ENCODE peak calls at places on chromosomes 4 and X, in five cellular contexts. One of them, this sample, is unnamed.

GRCh38 chr4:154719087-154719486 is 24.7 kb upstream of the LRAT start:
- DNase-seq in GM12878: no peak
- DNase-seq in K562: no peak
- DNase-seq in HepG2: no peak
- DNase-seq in A549: no peak
- DNase-seq in this sample: no peak

GRCh38 chr4:110641218-110641617 is 18.3 kb upstream of the PITX2 start:
- DNase-seq in K562: no peak
- DNase-seq in HepG2: no peak
- DNase-seq in GM12878: no peak
- DNase-seq in A549: no peak
- DNase-seq in this sample: no peak

GRCh38 chrX:143788265-143788664 is 67.7 kb upstream of the SPANXN2 start:
- DNase-seq in A549: no peak
- DNase-seq in HepG2: no peak
- DNase-seq in GM12878: no peak
- DNase-seq in K562: peak; percentile 1
- DNase-seq in this sample: no peak

GRCh38 chrX:153032397-153033118 is 23.7 kb upstream of the PNMA3 start:
- DNase-seq in K562: peak; percentile 75
- DNase-seq in A549: peak; percentile 77
- DNase-seq in GM12878: no peak
- DNase-seq in HepG2: peak; percentile 21
- DNase-seq in this sample: peak; percentile 56

GRCh38 chrX:27890611-27891010 is 82.8 kb downstream of the MAGEB10 start:
- DNase-seq in HepG2: no peak
- DNase-seq in A549: peak; percentile 6
- DNase-seq in K562: no peak
- DNase-seq in GM12878: no peak
- DNase-seq in this sample: peak; percentile 80

GRCh38 chr4:134001057-134001456 is 200.5 kb downstream of the PABPC4L start:
- DNase-seq in GM12878: no peak
- DNase-seq in K562: no peak
- DNase-seq in HepG2: no peak
- DNase-seq in A549: no peak
- DNase-seq in this sample: no peak

GRCh38 chr4:162841769-162842168 is 324.9 kb downstream of the NAF1 start:
- DNase-seq in A549: no peak
- DNase-seq in GM12878: no peak
- DNase-seq in HepG2: no peak
- DNase-seq in K562: no peak
- DNase-seq in this sample: no peak

GRCh38 chr4:46781434-46782092 is 127.5 kb downstream of the COX7B2 start:
- DNase-seq in A549: no peak
- DNase-seq in GM12878: no peak
- DNase-seq in HepG2: no peak
- DNase-seq in K562: no peak
- DNase-seq in this sample: no peak

GRCh38 chr4:84956014-84956413 is 10.5 kb downstream of the WDFY3 start:
- DNase-seq in GM12878: no peak
- DNase-seq in K562: no peak
- DNase-seq in HepG2: no peak
- DNase-seq in A549: no peak
- DNase-seq in this sample: no peak

GRCh38 chr4:140046573-140046972 is 107.4 kb downstream of the MAML3 start:
- DNase-seq in HepG2: no peak
- DNase-seq in GM12878: no peak
- DNase-seq in A549: no peak
- DNase-seq in K562: no peak
- DNase-seq in this sample: peak; percentile 16

GRCh38 chrX:153863251-153863991 is 22.6 kb downstream of the L1CAM start:
- DNase-seq in GM12878: no peak
- DNase-seq in HepG2: no peak
- DNase-seq in K562: no peak
- DNase-seq in A549: no peak
- DNase-seq in this sample: no peak

GRCh38 chr4:53919605-53920004 is 144.8 kb downstream of the CHIC2 start:
- DNase-seq in GM12878: no peak
- DNase-seq in A549: no peak
- DNase-seq in K562: no peak
- DNase-seq in HepG2: no peak
- DNase-seq in this sample: no peak

GRCh38 chrX:9320940-9321339 is 143.9 kb upstream of the TBL1X start:
- DNase-seq in A549: peak; percentile 30
- DNase-seq in HepG2: no peak
- DNase-seq in K562: no peak
- DNase-seq in GM12878: no peak
- DNase-seq in this sample: no peak

GRCh38 chr4:106773106-106773905 is 262.8 kb downstream of the DKK2 start:
- DNase-seq in GM12878: no peak
- DNase-seq in HepG2: no peak
- DNase-seq in A549: no peak
- DNase-seq in K562: no peak
- DNase-seq in this sample: no peak

GRCh38 chrX:72094894-72095293 is 36.8 kb downstream of the RTL5 start:
- DNase-seq in GM12878: no peak
- DNase-seq in K562: peak; percentile 44
- DNase-seq in HepG2: no peak
- DNase-seq in A549: no peak
- DNase-seq in this sample: peak; percentile 90

GRCh38 chr4:183360161-183360919 is 38.1 kb upstream of the CLDN24 start:
- DNase-seq in A549: no peak
- DNase-seq in HepG2: no peak
- DNase-seq in K562: peak; percentile 34
- DNase-seq in GM12878: no peak
- DNase-seq in this sample: no peak

GRCh38 chrX:18210470-18210869 is 10.2 kb downstream of the BEND2 start:
- DNase-seq in HepG2: no peak
- DNase-seq in GM12878: no peak
- DNase-seq in A549: no peak
- DNase-seq in K562: peak; percentile 9
- DNase-seq in this sample: no peak

GRCh38 chrX:96102997-96103396 is 581.6 kb upstream of the DIAPH2 start:
- DNase-seq in A549: no peak
- DNase-seq in GM12878: no peak
- DNase-seq in HepG2: no peak
- DNase-seq in K562: no peak
- DNase-seq in this sample: peak; percentile 1

GRCh38 chr4:151420408-151420807 is 11.4 kb downstream of the FHIP1A start:
- DNase-seq in K562: no peak
- DNase-seq in A549: no peak
- DNase-seq in HepG2: no peak
- DNase-seq in GM12878: no peak
- DNase-seq in this sample: peak; percentile 18

GRCh38 chrX:45524296-45524695 is 323.6 kb upstream of the DIPK2B start:
- DNase-seq in HepG2: no peak
- DNase-seq in A549: no peak
- DNase-seq in K562: no peak
- DNase-seq in GM12878: no peak
- DNase-seq in this sample: peak; percentile 65

GRCh38 chr4:36241771-36242170 is 2.5 kb downstream of the ARAP2 start:
- DNase-seq in HepG2: no peak
- DNase-seq in GM12878: peak; percentile 53
- DNase-seq in K562: no peak
- DNase-seq in A549: no peak
- DNase-seq in this sample: no peak

GRCh38 chr4:36244257-36245084 is at the start of gene ARAP2:
- DNase-seq in GM12878: no peak
- DNase-seq in A549: peak; percentile 15
- DNase-seq in K562: peak; percentile 5
- DNase-seq in HepG2: no peak
- DNase-seq in this sample: no peak

GRCh38 chr4:36237366-36238353 is 6.7 kb downstream of the ARAP2 start:
- DNase-seq in A549: no peak
- DNase-seq in HepG2: no peak
- DNase-seq in K562: no peak
- DNase-seq in GM12878: no peak
- DNase-seq in this sample: no peak

GRCh38 chr4:36242629-36243354 is 1.5 kb downstream of the ARAP2 start:
- DNase-seq in K562: no peak
- DNase-seq in A549: no peak
- DNase-seq in HepG2: no peak
- DNase-seq in GM12878: no peak
- DNase-seq in this sample: no peak

DNA sequence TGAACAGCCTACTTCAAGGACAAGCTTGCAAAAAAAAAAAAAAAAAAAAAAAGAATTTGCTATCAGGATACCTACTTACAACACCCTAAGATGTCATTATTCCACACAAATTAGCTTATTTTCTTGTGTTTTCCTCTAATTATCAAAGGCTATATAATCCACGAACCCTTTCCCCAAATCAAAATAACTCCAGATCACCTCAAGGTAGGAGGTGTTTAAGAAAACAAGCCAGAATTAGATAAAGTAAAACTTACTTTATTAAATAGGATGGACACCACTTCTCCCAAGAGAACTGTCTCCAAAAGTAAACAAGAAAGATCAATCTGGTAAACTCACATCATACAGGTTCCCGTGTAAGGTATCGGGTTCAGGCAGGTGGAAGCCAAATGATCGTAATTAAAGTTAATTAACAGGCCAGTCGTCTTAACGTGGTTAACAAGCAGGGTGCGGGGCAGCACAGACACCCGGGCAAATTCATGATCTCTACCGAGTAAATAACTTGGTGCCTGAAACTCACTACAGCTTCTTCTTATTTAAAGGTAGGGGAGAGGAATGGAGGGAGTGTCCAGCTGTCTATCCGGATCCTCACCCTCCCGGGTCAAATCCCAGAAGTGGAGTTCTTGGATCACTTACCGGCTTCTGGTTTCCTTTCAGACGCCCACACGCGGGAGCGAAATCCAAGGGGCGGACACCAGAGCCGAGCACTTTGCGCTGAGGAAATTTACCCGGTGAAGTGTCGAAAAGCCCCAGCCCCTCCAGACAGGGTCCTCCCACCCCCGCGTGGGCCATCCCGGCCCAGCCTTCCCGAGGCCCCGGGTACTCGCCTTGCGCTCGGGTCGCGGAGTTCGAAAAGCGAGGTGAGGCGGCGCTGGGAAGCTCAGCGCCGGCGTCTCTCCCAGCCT is 708 bp downstream of the ARAP2 start:
- DNase-seq in A549: peak; percentile 15
- DNase-seq in HepG2: no peak
- DNase-seq in GM12878: no peak
- DNase-seq in K562: no peak
- DNase-seq in this sample: no peak
- TF ChIP-seq MYC in A549: no peak
- TF ChIP-seq MYC in HepG2: no peak
- TF ChIP-seq MYC in GM12878: no peak
- TF ChIP-seq MYC in K562: no peak
- TF ChIP-seq MYC in this sample: no peak

GRCh38 chrX:66000178-66000577 is 39.7 kb downstream of the VSIG4 start:
- DNase-seq in A549: no peak
- DNase-seq in HepG2: no peak
- DNase-seq in GM12878: no peak
- DNase-seq in K562: no peak
- DNase-seq in this sample: no peak

GRCh38 chrX:65997978-65998717 is 41.7 kb downstream of the VSIG4 start:
- DNase-seq in K562: peak; percentile 94
- DNase-seq in HepG2: no peak
- DNase-seq in A549: no peak
- DNase-seq in GM12878: no peak
- DNase-seq in this sample: no peak

GRCh38 chrX:66000628-66001275 is 39.1 kb downstream of the VSIG4 start:
- DNase-seq in GM12878: no peak
- DNase-seq in A549: no peak
- DNase-seq in K562: peak; percentile 34
- DNase-seq in HepG2: no peak
- DNase-seq in this sample: no peak

GRCh38 chrX:65999563-66000148 is 40.2 kb downstream of the VSIG4 start:
- DNase-seq in HepG2: no peak
- DNase-seq in A549: no peak
- DNase-seq in K562: peak; percentile 70
- DNase-seq in GM12878: no peak
- DNase-seq in this sample: no peak

DNA sequence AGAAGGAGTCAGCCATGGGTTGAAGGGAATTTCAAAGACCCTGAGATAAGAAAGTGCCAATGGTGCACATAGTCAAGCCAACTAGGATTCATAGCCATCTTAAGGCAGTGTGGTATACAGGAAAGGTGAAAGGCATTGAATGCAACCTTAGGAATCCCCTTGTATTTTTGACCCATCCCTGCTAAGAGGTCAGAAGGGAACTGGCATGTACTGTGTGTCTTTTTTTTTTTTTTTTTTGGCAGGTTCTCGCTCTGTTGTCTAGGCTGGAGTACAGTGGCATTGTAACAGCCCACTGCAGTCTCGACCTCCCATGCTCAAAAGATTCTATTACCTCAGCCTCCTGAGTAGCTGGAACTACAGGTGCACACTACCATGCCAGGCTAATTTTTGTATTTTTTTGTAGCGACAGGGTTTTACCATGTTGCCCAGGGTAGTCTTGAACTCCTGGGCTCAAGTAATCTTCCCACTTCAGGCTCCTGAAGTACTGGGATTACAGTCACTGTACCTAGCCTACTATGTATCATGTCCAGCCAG is 40.8 kb downstream of the VSIG4 start:
- DNase-seq in A549: no peak
- DNase-seq in K562: peak; percentile 16
- DNase-seq in GM12878: no peak
- DNase-seq in HepG2: no peak
- DNase-seq in this sample: no peak
- H3K9me3 ChIP-seq in A549: no peaks in the 10 kb centered on the region
- H3K9me3 ChIP-seq in K562: no peaks in the 10 kb centered on the region
- H3K9me3 ChIP-seq in GM12878: no peaks in the 10 kb centered on the region
- H3K9me3 ChIP-seq in HepG2: no peaks in the 10 kb centered on the region
- H3K9me3 ChIP-seq in this sample: no peaks in the 10 kb centered on the region

DNA sequence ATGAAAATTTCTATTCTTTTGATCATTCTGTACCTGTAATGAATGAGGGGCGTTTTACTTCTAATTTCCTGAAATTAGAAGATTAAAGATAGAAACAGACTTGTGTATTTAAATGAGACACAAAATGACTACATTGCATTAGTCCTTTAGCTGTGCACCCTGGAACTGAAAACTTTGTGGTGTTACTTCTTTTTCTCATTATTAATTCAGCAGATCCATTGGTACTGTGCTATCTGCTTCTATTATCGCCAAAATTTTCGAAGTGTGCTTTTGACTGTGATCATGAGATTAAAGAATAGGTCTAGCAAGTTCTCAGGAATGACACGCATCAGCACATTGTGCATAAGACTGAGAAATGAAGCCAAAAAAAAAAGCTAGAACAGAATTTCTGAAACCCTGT is 1938.9 kb upstream of the TENM3 start:
- DNase-seq in HepG2: no peak
- DNase-seq in GM12878: no peak
- DNase-seq in A549: no peak
- DNase-seq in K562: no peak
- DNase-seq in this sample: no peak
- TF ChIP-seq MYC in HepG2: no peak
- TF ChIP-seq MYC in GM12878: no peak
- TF ChIP-seq MYC in A549: no peak
- TF ChIP-seq MYC in K562: no peak
- TF ChIP-seq MYC in this sample: no peak

DNA sequence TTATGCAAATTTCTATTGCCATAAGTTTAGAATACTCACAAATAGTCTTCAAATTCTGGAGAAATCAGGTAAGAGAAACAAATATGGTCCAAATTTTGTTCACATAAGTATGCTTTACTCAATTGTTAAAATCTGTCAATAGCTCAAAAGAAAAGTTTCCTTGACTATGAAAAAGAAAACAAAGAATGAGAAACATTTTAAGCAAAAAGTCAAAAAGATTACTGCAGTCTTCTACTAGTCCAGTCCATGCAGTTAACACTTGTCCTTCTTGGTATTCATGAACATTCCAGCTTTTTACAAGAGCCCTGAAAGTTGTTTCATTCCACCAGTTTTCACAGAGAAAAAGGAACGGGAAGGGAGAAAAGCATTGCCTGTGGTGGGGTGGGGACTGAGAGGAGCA is 54.7 kb upstream of the ZXDA start:
- DNase-seq in HepG2: no peak
- DNase-seq in GM12878: no peak
- DNase-seq in A549: no peak
- DNase-seq in K562: no peak
- DNase-seq in this sample: no peak
- H3K9me3 ChIP-seq in HepG2: peaks cover 27% of the 10 kb centered on the region
- H3K9me3 ChIP-seq in GM12878: no peaks in the 10 kb centered on the region
- H3K9me3 ChIP-seq in A549: no peaks in the 10 kb centered on the region
- H3K9me3 ChIP-seq in K562: no peaks in the 10 kb centered on the region
- H3K9me3 ChIP-seq in this sample: no peaks in the 10 kb centered on the region